ENCODE peak calls at places on chromosomes 3 and 15, in eight cellular contexts. Z, B, H, C, E, Y, R and I are unnamed samples.

GRCh38 chr3:65334045-65334665 is 646.4 kb upstream of the ADAMTS9 start:
- DNase-seq in Z (no peak), B (no peak), H (no peak), C (no peak), E (no peak), Y (no peak), R (no peak), I (no peak)

GRCh38 chr15:51917493-51917892 is 54.1 kb downstream of the LEO1 start:
- DNase-seq in Z (peak; percentile 62), B (no peak), H (no peak), C (no peak), E (peak; percentile 3), Y (no peak), R (no peak), I (peak; percentile 23)

GRCh38 chr3:71064976-71065763 is 518.4 kb downstream of the FOXP1 start:
- DNase-seq in Z (peak; percentile 48), B (peak; percentile 35), H (no peak), C (peak; percentile 68), E (peak; percentile 48), Y (peak; percentile 59), R (peak; percentile 80), I (peak; percentile 49)

GRCh38 chr3:52481819-52482521 is 13.2 kb upstream of the STAB1 start:
- DNase-seq in Z (no peak), B (no peak), H (no peak), C (no peak), E (no peak), Y (peak; percentile 24), R (no peak), I (no peak)

GRCh38 chr3:61420136-61420759 is 141.1 kb upstream of the PTPRG start:
- DNase-seq in Z (no peak), B (no peak), H (no peak), C (no peak), E (no peak), Y (no peak), R (no peak), I (no peak)

GRCh38 chr3:48016336-48016973 is at the start of gene MAP4:
- DNase-seq in Z (no peak), B (no peak), H (no peak), C (no peak), E (no peak), Y (no peak), R (no peak), I (no peak)

GRCh38 chr3:171187706-171188290 is 161.3 kb upstream of the SLC2A2 start:
- DNase-seq in Z (no peak), B (peak; percentile 35), H (no peak), C (peak; percentile 23), E (peak; percentile 49), Y (no peak), R (no peak), I (peak; percentile 53)

GRCh38 chr15:47717036-47717611 is at the start of gene SEMA6D:
- DNase-seq in Z (peak; percentile 57), B (peak; percentile 91), H (no peak), C (no peak), E (peak; percentile 91), Y (no peak), R (peak; percentile 85), I (peak; percentile 87)

GRCh38 chr15:42836251-42836650 is 84.3 kb downstream of the TTBK2 start:
- DNase-seq in Z (no peak), B (no peak), H (no peak), C (no peak), E (no peak), Y (no peak), R (no peak), I (no peak)

GRCh38 chr3:175070946-175071345 is 211.8 kb downstream of the NAALADL2 start:
- DNase-seq in Z (no peak), B (no peak), H (no peak), C (no peak), E (no peak), Y (no peak), R (no peak), I (no peak)

GRCh38 chr3:15206662-15207576 is 873 bp downstream of the CAPN7 start:
- DNase-seq in Z (peak; percentile 53), B (peak; percentile 18), H (no peak), C (peak; percentile 10), E (no peak), Y (no peak), R (peak; percentile 80), I (peak; percentile 14)

GRCh38 chr3:13332158-13332557 is 88.0 kb downstream of the NUP210 start:
- DNase-seq in Z (no peak), B (no peak), H (peak; percentile 60), C (no peak), E (peak; percentile 30), Y (no peak), R (no peak), I (no peak)

GRCh38 chr15:31327674-31328424 is 1.2 kb downstream of the KLF13 start:
- DNase-seq in Z (peak; percentile 28), B (peak; percentile 66), H (no peak), C (peak; percentile 90), E (no peak), Y (peak; percentile 76), R (peak; percentile 77), I (peak; percentile 76)

GRCh38 chr3:46370784-46371183 is at the start of gene CCR5:
- DNase-seq in Z (no peak), B (no peak), H (no peak), C (peak; percentile 52), E (no peak), Y (no peak), R (no peak), I (no peak)

GRCh38 chr3:123244128-123244527 is 42.4 kb downstream of the SEC22A start:
- DNase-seq in Z (peak; percentile 12), B (no peak), H (no peak), C (no peak), E (no peak), Y (peak; percentile 18), R (no peak), I (no peak)

GRCh38 chr3:86961297-86961696 is 29.7 kb downstream of the VGLL3 start:
- DNase-seq in Z (no peak), B (no peak), H (no peak), C (no peak), E (no peak), Y (no peak), R (no peak), I (no peak)

GRCh38 chr15:34644061-34644460 is 60.6 kb upstream of the GOLGA8B start:
- DNase-seq in Z (peak; percentile 56), B (peak; percentile 35), H (no peak), C (no peak), E (no peak), Y (no peak), R (no peak), I (peak; percentile 38)

GRCh38 chr15:66164788-66165187 is 88.8 kb downstream of the MEGF11 start:
- DNase-seq in Z (no peak), B (no peak), H (no peak), C (no peak), E (peak; percentile 22), Y (no peak), R (no peak), I (no peak)

GRCh38 chr3:12658593-12659058 is 5.3 kb downstream of the RAF1 start:
- DNase-seq in Z (no peak), B (peak; percentile 72), H (no peak), C (no peak), E (no peak), Y (no peak), R (no peak), I (peak; percentile 68)

GRCh38 chr3:23203651-23204111 is 554 bp downstream of the UBE2E2 start:
- DNase-seq in Z (peak; percentile 41), B (peak; percentile 35), H (peak; percentile 11), C (no peak), E (peak; percentile 31), Y (no peak), R (no peak), I (peak; percentile 41)

GRCh38 chr15:67838789-67839332 is 984 bp downstream of the RNU6-1 start:
- DNase-seq in Z (peak; percentile 42), B (peak; percentile 68), H (no peak), C (no peak), E (peak; percentile 46), Y (no peak), R (no peak), I (peak; percentile 65)